ENCODE peak calls at places on chromosomes 12 and 14, in eight cellular contexts. K is CD8-positive, alpha-beta T cell; B is transverse colon; S is uterus; T is lower lobe of right lung; U is GM13977; Y is esophagus squamous epithelium; D is MM.1S. F is an unnamed sample.

GRCh38 chr12:69130064-69130463 is 109.3 kb upstream of the CPSF6 start:
- DNase-seq in K (no peak), B (no peak), S (no peak), T (no peak), U (no peak), Y (no peak), D (no peak), F (no peak)

GRCh38 chr12:29245246-29245645 is 96.2 kb downstream of the FAR2 start:
- DNase-seq in K (no peak), B (no peak), S (no peak), T (no peak), U (no peak), Y (no peak), D (no peak), F (no peak)

GRCh38 chr12:6424008-6424347 is 20.8 kb upstream of the CD27 start:
- DNase-seq in K (no peak), B (no peak), S (no peak), T (no peak), U (no peak), Y (no peak), D (no peak), F (no peak)

GRCh38 chr12:14057895-14058294 is 76.5 kb upstream of the GRIN2B start:
- DNase-seq in K (no peak), B (no peak), S (no peak), T (no peak), U (no peak), Y (no peak), D (no peak), F (no peak)

GRCh38 chr14:49892301-49892635 is 614 bp upstream of the ARF6 start:
- DNase-seq in K (no peak), B (peak), S (no peak), T (no peak), U (peak), Y (no peak), D (peak), F (peak)

GRCh38 chr12:50753232-50753769 is 10.6 kb upstream of the ATF1 start:
- DNase-seq in K (no peak), B (no peak), S (no peak), T (no peak), U (no peak), Y (no peak), D (no peak), F (no peak)

GRCh38 chr12:26297386-26298070 is 102.2 kb downstream of the SSPN start:
- DNase-seq in K (no peak), B (no peak), S (no peak), T (no peak), U (no peak), Y (no peak), D (no peak), F (no peak)

GRCh38 chr12:119341988-119342387 is 7.5 kb downstream of the CCDC60 start:
- DNase-seq in K (no peak), B (no peak), S (no peak), T (no peak), U (no peak), Y (no peak), D (no peak), F (no peak)

GRCh38 chr14:76080471-76080870 is 71.3 kb upstream of the GPATCH2L start:
- DNase-seq in K (no peak), B (no peak), S (no peak), T (no peak), U (no peak), Y (no peak), D (no peak), F (no peak)

GRCh38 chr14:31122098-31122611 is 85.4 kb downstream of the HECTD1 start:
- DNase-seq in K (no peak), B (no peak), S (no peak), T (no peak), U (no peak), Y (no peak), D (no peak), F (no peak)

GRCh38 chr14:101851716-101852395 is 90.3 kb downstream of the PPP2R5C start:
- DNase-seq in K (no peak), B (no peak), S (no peak), T (no peak), U (no peak), Y (no peak), D (no peak), F (no peak)

GRCh38 chr14:67941456-67942018 is 122.0 kb downstream of the RAD51B start:
- DNase-seq in K (no peak), B (no peak), S (no peak), T (no peak), U (no peak), Y (no peak), D (no peak), F (no peak)

GRCh38 chr12:5391638-5392037 is 40.3 kb upstream of the NTF3 start:
- DNase-seq in K (no peak), B (no peak), S (no peak), T (no peak), U (no peak), Y (no peak), D (no peak), F (no peak)

GRCh38 chr12:65602579-65603295 is 221.5 kb upstream of the HMGA2 start:
- DNase-seq in K (no peak), B (peak), S (peak), T (peak), U (peak), Y (peak), D (peak), F (peak)

GRCh38 chr12:7188557-7189397 is 709 bp upstream of the PEX5 start:
- DNase-seq in K (peak), B (peak), S (peak), T (peak), U (peak), Y (no peak), D (peak), F (peak)

GRCh38 chr12:25241171-25242020 is 9.3 kb downstream of the KRAS start:
- DNase-seq in K (no peak), B (no peak), S (no peak), T (no peak), U (no peak), Y (no peak), D (peak), F (peak)

GRCh38 chr14:55138091-55138490 is 9.0 kb downstream of the LGALS3 start:
- DNase-seq in K (no peak), B (no peak), S (no peak), T (no peak), U (no peak), Y (no peak), D (no peak), F (no peak)
- TF ChIP-seq CTCF in K (no peak), B (no peak), S (no peak), T (no peak), U (no peak), Y (no peak), D (peak), F (no peak)

GRCh38 chr14:103281496-103282231 is 52.4 kb upstream of the EIF5 start:
- DNase-seq in K (no peak), B (peak), S (peak), T (no peak), U (no peak), Y (no peak), D (no peak), F (no peak)
- TF ChIP-seq CTCF in K (no peak), B (no peak), S (peak), T (peak), U (peak), Y (no peak), D (no peak), F (no peak)

GRCh38 chr14:94675036-94675435 is 62.8 kb downstream of the SERPINA3 start:
- DNase-seq in K (no peak), B (no peak), S (no peak), T (no peak), U (no peak), Y (no peak), D (no peak), F (no peak)

GRCh38 chr14:94673781-94674231 is 61.6 kb downstream of the SERPINA3 start:
- DNase-seq in K (no peak), B (no peak), S (no peak), T (no peak), U (no peak), Y (no peak), D (no peak), F (no peak)

GRCh38 chr14:94670692-94671285 is 58.6 kb downstream of the SERPINA3 start:
- DNase-seq in K (no peak), B (no peak), S (no peak), T (no peak), U (no peak), Y (no peak), D (no peak), F (no peak)

GRCh38 chr14:94673071-94673470 is 60.9 kb downstream of the SERPINA3 start:
- DNase-seq in K (no peak), B (no peak), S (no peak), T (no peak), U (no peak), Y (no peak), D (no peak), F (no peak)

GRCh38 chr14:94671870-94672444 is 59.8 kb downstream of the SERPINA3 start:
- DNase-seq in K (no peak), B (no peak), S (no peak), T (no peak), U (no peak), Y (no peak), D (no peak), F (no peak)
- TF ChIP-seq CTCF in K (no peak), B (no peak), S (no peak), T (peak), U (no peak), Y (no peak), D (peak), F (no peak)

GRCh38 chr14:52399104-52399503 is 85.0 kb downstream of the PTGER2 start:
- DNase-seq in K (no peak), B (no peak), S (no peak), T (no peak), U (no peak), Y (no peak), D (no peak), F (no peak)

GRCh38 chr14:52397844-52398243 is 83.7 kb downstream of the PTGER2 start:
- DNase-seq in K (no peak), B (no peak), S (no peak), T (no peak), U (no peak), Y (no peak), D (no peak), F (no peak)

GRCh38 chr14:52400846-52401245 is 86.7 kb downstream of the PTGER2 start:
- DNase-seq in K (no peak), B (no peak), S (no peak), T (no peak), U (no peak), Y (no peak), D (peak), F (no peak)

GRCh38 chr14:52402812-52403526 is 88.9 kb downstream of the PTGER2 start:
- DNase-seq in K (no peak), B (peak), S (no peak), T (no peak), U (peak), Y (no peak), D (no peak), F (no peak)

GRCh38 chr14:52399886-52400599 is 85.9 kb downstream of the PTGER2 start:
- DNase-seq in K (no peak), B (peak), S (no peak), T (no peak), U (no peak), Y (no peak), D (no peak), F (no peak)
- TF ChIP-seq CTCF in K (no peak), B (no peak), S (peak), T (no peak), U (no peak), Y (no peak), D (no peak), F (no peak)

GRCh38 chr14:106141242-106142220 is 615.1 kb downstream of the TMEM121 start:
- DNase-seq in K (no peak), B (no peak), S (no peak), T (no peak), U (peak), Y (no peak), D (no peak), F (no peak)
- TF ChIP-seq CTCF in K (no peak), B (no peak), S (no peak), T (no peak), U (peak), Y (no peak), D (no peak), F (peak)

F was measured in GM20000.